ENCODE peak calls at places on chromosomes 5 and 9, in eight cellular contexts. A is uterus; F is activated T-helper 1 cell treated with anti-CD3 and anti-CD28 coated beads, Interleukin-12 subunit alpha, Interleukin-12 subunit beta, Interleukin-2, Interleukin-4 antibody, amounts not matched to agents 30 ng/mL and 10 ng/mL and 1 ng/mL, durations not matched to agents 14 hours and 24 hours and 36 hours; R is CD4-positive, CD25-positive, alpha-beta regulatory T cell; V is mucosa of gallbladder; U is endothelial cell of umbilical vein; N is cardiac muscle cell; T is ELF-1. S is an unnamed sample.

GRCh38 chr5:142584843-142585242 is 101.0 kb downstream of the FGF1 start:
- DNase-seq in T (no peak), N (peak), U (no peak), R (no peak), F (no peak), V (no peak), A (no peak), S (no peak)

GRCh38 chr5:68531970-68532369 is 316.4 kb downstream of the PIK3R1 start:
- DNase-seq in N (no peak), U (no peak), F (no peak), A (no peak), T (no peak), V (no peak), R (no peak), S (no peak)

GRCh38 chr5:135193213-135194125 is 159.4 kb upstream of the PITX1 start:
- DNase-seq in V (no peak), U (peak), N (peak), R (no peak), F (no peak), T (no peak), A (no peak), S (no peak)

GRCh38 chr9:34072868-34073590 is 24.3 kb upstream of the UBAP2 start:
- DNase-seq in R (no peak), A (peak), U (no peak), V (peak), T (peak), N (peak), F (no peak), S (peak)

GRCh38 chr5:10360686-10361085 is 7.2 kb downstream of the MARCHF6 start:
- DNase-seq in F (no peak), T (no peak), V (no peak), N (no peak), A (no peak), R (no peak), U (no peak), S (no peak)

GRCh38 chr5:79642210-79642609 is 30.0 kb downstream of the TENT2 start:
- DNase-seq in R (no peak), U (no peak), N (peak), F (no peak), V (no peak), T (no peak), A (no peak), S (no peak)

GRCh38 chr5:67065237-67065636 is 131.4 kb downstream of the CD180 start:
- DNase-seq in A (no peak), V (no peak), R (no peak), N (no peak), T (no peak), U (no peak), F (no peak), S (peak)

GRCh38 chr5:135210286-135211055 is 176.4 kb upstream of the PITX1 start:
- DNase-seq in R (no peak), V (peak), T (no peak), U (no peak), F (no peak), N (peak), A (no peak), S (no peak)

GRCh38 chr9:89794918-89795317 is 190.1 kb downstream of the GADD45G start:
- DNase-seq in V (no peak), T (peak), N (no peak), R (no peak), A (no peak), U (no peak), F (no peak), S (no peak)

GRCh38 chr9:115649991-115650472 is 503.6 kb upstream of the PAPPA start:
- DNase-seq in A (peak), F (no peak), N (peak), U (peak), T (no peak), V (peak), R (no peak), S (no peak)

GRCh38 chr5:3139596-3139995 is 388.1 kb upstream of the IRX2 start:
- DNase-seq in A (no peak), N (no peak), R (no peak), V (no peak), U (no peak), T (peak), F (no peak), S (no peak)

GRCh38 chr5:172901012-172901780 is 58.0 kb upstream of the RPL26L1 start:
- DNase-seq in N (peak), A (peak), F (no peak), T (peak), R (no peak), U (peak), V (no peak), S (no peak)

GRCh38 chr9:133460405-133461175 is 812 bp downstream of the CACFD1 start:
- DNase-seq in U (peak), F (no peak), V (peak), R (peak), A (no peak), T (peak), N (peak), S (peak)

GRCh38 chr9:87667164-87667738 is 58.7 kb upstream of the CTSL start:
- DNase-seq in U (peak), V (no peak), T (peak), N (no peak), F (no peak), R (no peak), A (no peak), S (peak)

GRCh38 chr9:99737649-99738048 is 84.0 kb upstream of the NR4A3 start:
- DNase-seq in N (no peak), T (no peak), F (no peak), U (no peak), V (no peak), A (no peak), R (no peak), S (no peak)

GRCh38 chr5:38258319-38259061 is at the start of gene EGFLAM:
- DNase-seq in V (no peak), A (peak), R (no peak), U (no peak), N (peak), T (peak), F (no peak), S (no peak)

GRCh38 chr5:6403416-6403815 is 25.1 kb upstream of the MED10 start:
- DNase-seq in A (no peak), V (no peak), F (no peak), T (no peak), N (no peak), U (no peak), R (no peak), S (no peak)

GRCh38 chr9:22512495-22512894 is 65.9 kb downstream of the DMRTA1 start:
- DNase-seq in U (no peak), V (no peak), R (no peak), N (no peak), A (no peak), F (no peak), T (no peak), S (no peak)